ENCODE peak calls at places on chromosomes 6 and 20, in seven cellular contexts. X is Peyer's patch, G is A549, U is right atrium auricular region, Z is lower lobe of right lung, Y is astrocyte, E is gastrocnemius medialis. F is an unnamed sample.

GRCh38 chr6:66558189-66558588 is 851.2 kb upstream of the EYS start:
- DNase-seq in X (no peak), G (peak), U (no peak), Z (no peak), Y (no peak), E (no peak), F (no peak)

GRCh38 chr6:39843305-39844020 is 51.3 kb downstream of the DAAM2 start:
- DNase-seq in X (no peak), G (peak), U (no peak), Z (no peak), Y (no peak), E (no peak), F (peak)

GRCh38 chr20:13455713-13456112 is 183.0 kb downstream of the TASP1 start:
- DNase-seq in X (no peak), G (no peak), U (no peak), Z (no peak), Y (no peak), E (peak), F (no peak)

GRCh38 chr20:44728835-44729342 is 13.7 kb downstream of the CCN5 start:
- DNase-seq in X (no peak), G (peak), U (peak), Z (peak), Y (peak), E (peak), F (peak)

GRCh38 chr6:9761220-9761619 is 653.7 kb downstream of the TFAP2A start:
- DNase-seq in X (no peak), G (no peak), U (no peak), Z (no peak), Y (no peak), E (no peak), F (no peak)

GRCh38 chr20:41678799-41679198 is 60.6 kb upstream of the CHD6 start:
- DNase-seq in X (no peak), G (no peak), U (no peak), Z (no peak), Y (no peak), E (no peak), F (no peak)

GRCh38 chr6:135577059-135577538 is 79.6 kb upstream of the AHI1 start:
- DNase-seq in X (no peak), G (no peak), U (no peak), Z (no peak), Y (no peak), E (no peak), F (no peak)

GRCh38 chr20:58188496-58188895 is 40.0 kb downstream of the ANKRD60 start:
- DNase-seq in X (no peak), G (no peak), U (no peak), Z (no peak), Y (no peak), E (no peak), F (no peak)

GRCh38 chr20:44087051-44087856 is 99.7 kb downstream of the JPH2 start:
- DNase-seq in X (no peak), G (no peak), U (no peak), Z (no peak), Y (no peak), E (peak), F (no peak)

GRCh38 chr6:3566812-3567211 is 110.0 kb upstream of the SLC22A23 start:
- DNase-seq in X (no peak), G (no peak), U (no peak), Z (no peak), Y (peak), E (no peak), F (peak)

GRCh38 chr6:133817460-133818047 is 71.4 kb upstream of the TCF21 start:
- DNase-seq in X (no peak), G (no peak), U (no peak), Z (no peak), Y (no peak), E (no peak), F (no peak)

GRCh38 chr6:74250161-74250560 is 554.2 kb downstream of the CD109 start:
- DNase-seq in X (no peak), G (no peak), U (no peak), Z (no peak), Y (peak), E (no peak), F (no peak)

GRCh38 chr6:133854633-133855598 is 34.0 kb upstream of the TCF21 start:
- DNase-seq in X (peak), G (no peak), U (no peak), Z (no peak), Y (no peak), E (no peak), F (no peak)

GRCh38 chr20:49712918-49713778 is 530 bp downstream of the B4GALT5 start:
- DNase-seq in X (peak), G (no peak), U (no peak), Z (peak), Y (no peak), E (peak), F (no peak)

GRCh38 chr6:56604186-56604585 is 38.5 kb downstream of the DST start:
- DNase-seq in X (no peak), G (no peak), U (no peak), Z (no peak), Y (no peak), E (no peak), F (no peak)

GRCh38 chr20:49100934-49101333 is 54.8 kb downstream of the CSE1L start:
- DNase-seq in X (no peak), G (no peak), U (no peak), Z (no peak), Y (no peak), E (no peak), F (no peak)

GRCh38 chr6:129370268-129370916 is 339.6 kb downstream of the ARHGAP18 start:
- DNase-seq in X (no peak), G (peak), U (no peak), Z (no peak), Y (peak), E (no peak), F (peak)

GRCh38 chr20:51331466-51331865 is 211.1 kb downstream of the NFATC2 start:
- DNase-seq in X (no peak), G (no peak), U (no peak), Z (no peak), Y (peak), E (no peak), F (peak)

GRCh38 chr6:137217801-137218472 is 1.2 kb downstream of the IFNGR1 start:
- DNase-seq in X (no peak), G (no peak), U (no peak), Z (peak), Y (peak), E (peak), F (no peak)

GRCh38 chr6:13409991-13410390 is 77.4 kb downstream of the GFOD1 start:
- DNase-seq in X (no peak), G (no peak), U (no peak), Z (no peak), Y (peak), E (no peak), F (peak)

GRCh38 chr6:1498491-1499113 is 109.2 kb downstream of the FOXF2 start:
- DNase-seq in X (no peak), G (no peak), U (no peak), Z (no peak), Y (no peak), E (no peak), F (no peak)

DNA sequence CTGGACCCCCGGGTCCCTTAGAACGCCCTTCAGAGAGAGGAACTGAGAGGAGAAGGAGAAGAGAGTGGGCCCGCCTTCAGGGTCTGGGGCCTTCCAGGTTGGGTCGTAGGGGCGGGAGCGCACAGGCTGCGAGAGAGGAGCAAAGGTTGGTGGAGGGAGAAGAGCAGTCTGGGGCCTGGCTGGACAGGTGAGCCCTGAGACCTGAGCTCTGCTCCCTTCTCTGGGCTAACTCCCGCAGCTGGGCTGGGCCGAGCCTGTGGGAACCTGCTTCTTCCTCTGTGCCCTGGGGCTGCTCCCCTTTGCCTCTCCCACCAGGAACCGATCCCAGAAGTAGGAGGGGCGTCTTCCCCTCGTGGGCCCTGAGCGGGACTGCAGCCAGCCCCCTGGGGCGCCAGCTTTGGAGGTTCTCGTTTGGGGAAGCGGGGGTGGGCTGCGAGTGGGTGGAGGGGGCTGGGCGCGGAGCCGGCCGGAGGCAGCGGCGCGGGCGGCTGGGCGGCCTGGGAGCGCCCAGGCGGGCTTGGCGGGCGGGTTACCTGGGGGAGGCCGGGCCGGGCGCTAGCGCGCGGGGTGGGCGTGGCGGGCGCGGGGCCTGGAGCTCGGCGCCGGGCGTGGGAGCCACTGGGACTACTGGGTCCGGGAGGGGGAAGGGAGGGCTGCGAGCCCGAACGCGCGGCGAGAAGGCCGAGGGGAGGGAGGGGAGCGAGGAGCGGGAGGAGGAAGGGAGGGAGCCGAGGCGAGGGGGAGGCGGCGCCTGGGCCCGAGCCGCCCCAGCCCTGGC is at the start of gene DDR1:
- DNase-seq in X (peak), G (peak), U (no peak), Z (peak), Y (peak), E (peak), F (peak)
- H3K27ac ChIP-seq in X (peak), G (peak), U (peak), Z (peak), Y (peak), E (peak), F (no peak)

GRCh38 chr20:54657268-54657826 is 182.0 kb downstream of the DOK5 start:
- DNase-seq in X (no peak), G (no peak), U (no peak), Z (no peak), Y (no peak), E (no peak), F (no peak)

GRCh38 chr20:54658525-54658924 is 183.1 kb downstream of the DOK5 start:
- DNase-seq in X (no peak), G (no peak), U (no peak), Z (no peak), Y (no peak), E (no peak), F (no peak)

GRCh38 chr20:54665812-54666211 is 190.4 kb downstream of the DOK5 start:
- DNase-seq in X (no peak), G (no peak), U (no peak), Z (no peak), Y (no peak), E (no peak), F (no peak)

DNA sequence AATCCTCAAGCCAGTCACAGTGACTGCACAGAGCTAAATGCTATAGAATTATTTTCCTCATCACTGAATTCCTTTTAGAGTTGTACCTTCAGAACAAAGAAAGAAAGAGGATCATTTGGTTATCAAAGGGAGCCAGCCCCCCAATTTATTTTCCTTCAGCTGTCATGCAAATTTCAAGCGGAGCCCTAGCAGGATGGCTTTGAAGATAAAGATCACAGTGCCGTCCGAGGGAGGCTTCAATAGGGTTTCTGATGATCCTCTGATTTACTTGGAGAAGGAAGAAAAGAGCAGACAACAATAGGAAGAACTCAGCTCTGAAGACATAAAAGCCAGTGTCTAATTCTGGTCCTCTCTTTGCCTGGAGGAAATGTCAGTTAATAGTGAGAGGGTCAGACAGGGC is 186.7 kb downstream of the DOK5 start:
- DNase-seq in X (no peak), G (no peak), U (no peak), Z (no peak), Y (no peak), E (no peak), F (no peak)
- H3K4me3 ChIP-seq in X (no peak), G (no peak), U (no peak), Z (no peak), Y (no peak), E (no peak), F (no peak)

DNA sequence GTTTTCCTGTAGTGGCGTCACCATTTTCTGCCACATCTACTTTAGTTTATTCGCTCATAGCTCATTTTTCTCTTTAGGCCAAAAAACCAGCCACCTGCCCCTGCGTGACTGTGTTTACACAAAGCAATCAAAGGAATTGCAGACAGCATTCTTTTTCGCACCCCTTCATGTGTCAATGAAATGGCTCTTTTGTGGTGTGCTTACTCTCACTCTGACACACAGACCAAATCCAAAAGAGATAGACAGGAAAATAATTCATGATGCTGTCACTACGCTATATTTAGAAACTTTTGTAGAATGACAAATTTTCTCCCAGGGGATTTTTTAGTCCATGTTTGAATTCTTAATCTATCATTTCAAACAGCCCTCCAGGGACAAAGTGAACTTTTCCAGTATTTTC is 37.8 kb upstream of the KHDRBS2 start:
- DNase-seq in X (no peak), G (no peak), U (no peak), Z (no peak), Y (no peak), E (no peak), F (no peak)
- H3K27ac ChIP-seq in X (no peak), G (no peak), U (no peak), Z (no peak), Y (no peak), E (no peak), F (no peak)

GRCh38 chr6:22146581-22147468 is 150.0 kb downstream of the PRL start:
- DNase-seq in X (no peak), G (no peak), U (no peak), Z (peak), Y (no peak), E (no peak), F (no peak)
- H3K4me3 ChIP-seq in X (peak), G (no peak), U (peak), Z (peak), Y (no peak), E (peak), F (peak)

GRCh38 chr20:24658920-24659660 is 189.7 kb downstream of the SYNDIG1 start:
- DNase-seq in X (no peak), G (no peak), U (no peak), Z (no peak), Y (no peak), E (no peak), F (no peak)
- H3K27ac ChIP-seq in X (no peak), G (no peak), U (no peak), Z (no peak), Y (no peak), E (no peak), F (no peak)

DNA sequence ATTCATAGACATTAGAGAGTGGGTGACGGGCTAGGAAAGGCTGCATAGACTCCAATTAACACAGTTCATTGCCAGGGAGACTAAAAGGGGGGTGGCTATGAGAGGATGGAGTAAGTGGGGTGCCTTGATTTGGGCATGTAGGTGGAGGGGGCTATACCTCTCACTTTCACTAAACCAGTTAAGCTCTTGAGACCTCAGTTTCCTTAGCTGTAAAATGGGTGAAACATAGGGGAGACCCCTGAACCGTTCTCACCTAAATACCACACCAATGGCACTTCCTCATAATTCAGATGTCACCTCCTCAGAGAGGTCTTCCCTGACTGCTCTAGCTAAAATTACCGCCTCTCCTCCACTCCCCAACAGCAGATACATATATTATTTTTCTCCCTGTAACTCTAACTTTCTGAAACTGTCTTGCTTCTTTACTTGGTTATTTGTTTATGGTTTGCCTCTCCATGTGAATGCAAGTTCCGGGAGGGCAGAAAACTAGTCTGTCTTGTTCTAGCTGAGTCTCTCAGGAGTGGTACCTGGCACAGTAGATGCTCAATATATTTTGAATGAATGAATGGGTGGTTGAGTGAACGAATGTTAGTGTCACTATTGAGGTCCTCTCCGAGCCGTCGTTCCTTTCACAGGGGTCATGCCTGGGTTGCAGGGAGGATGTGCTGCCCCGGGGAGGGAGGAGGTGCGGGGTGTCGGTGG is 615 bp upstream of the EYA2 start:
- DNase-seq in X (no peak), G (peak), U (no peak), Z (no peak), Y (no peak), E (no peak), F (no peak)
- H3K4me3 ChIP-seq in X (peak), G (peak), U (peak), Z (no peak), Y (no peak), E (no peak), F (no peak)

GRCh38 chr6:14452567-14453527 is 335.3 kb downstream of the CD83 start:
- DNase-seq in X (no peak), G (no peak), U (no peak), Z (no peak), Y (peak), E (no peak), F (no peak)
- H3K27ac ChIP-seq in X (no peak), G (no peak), U (no peak), Z (no peak), Y (no peak), E (no peak), F (no peak)

GRCh38 chr6:139708342-139709199 is 334.1 kb upstream of the CITED2 start:
- DNase-seq in X (no peak), G (peak), U (no peak), Z (no peak), Y (peak), E (no peak), F (peak)
- H3K4me3 ChIP-seq in X (no peak), G (no peak), U (no peak), Z (no peak), Y (no peak), E (no peak), F (no peak)

GRCh38 chr6:122829456-122829855 is 40.4 kb downstream of the SMPDL3A start:
- DNase-seq in X (no peak), G (no peak), U (no peak), Z (no peak), Y (no peak), E (no peak), F (no peak)
- H3K27ac ChIP-seq in X (no peak), G (no peak), U (no peak), Z (no peak), Y (no peak), E (no peak), F (no peak)

GRCh38 chr6:7391244-7391643 is 1.6 kb downstream of the RIOK1 start:
- DNase-seq in X (no peak), G (no peak), U (no peak), Z (no peak), Y (no peak), E (no peak), F (no peak)
- H3K4me3 ChIP-seq in X (no peak), G (peak), U (no peak), Z (peak), Y (peak), E (no peak), F (no peak)